ENCODE peak calls at places on chromosomes 12 and 14, in eight cellular contexts. I is CD4-positive, alpha-beta memory T cell; A is GM23248; G is keratinocyte; S is upper lobe of right lung; N is MM.1S; U is CD8-positive, alpha-beta memory T cell; Q is esophagus squamous epithelium. E is an unnamed sample. For H3K4me1 and H3K36me3, the result is how much of the 10 kb centered on the place peaks cover.

GRCh38 chr14:64035143-64035542 is 182.3 kb downstream of the SYNE2 start:
- DNase-seq in N (no peak), G (no peak), A (peak), I (no peak), U (no peak), S (no peak), Q (no peak), E (no peak)

GRCh38 chr12:98895086-98895651 is 250.1 kb downstream of the APAF1 start:
- DNase-seq in A (no peak), N (no peak), G (no peak), U (no peak), I (no peak), Q (no peak), S (no peak), E (no peak)

GRCh38 chr12:43336962-43337555 is 214.9 kb downstream of the ADAMTS20 start:
- DNase-seq in G (no peak), Q (no peak), I (no peak), A (peak), S (no peak), U (no peak), N (peak), E (no peak)

GRCh38 chr14:105409379-105409778 is 10.2 kb upstream of the MTA1 start:
- DNase-seq in N (no peak), U (no peak), Q (no peak), I (no peak), G (no peak), S (no peak), A (no peak), E (no peak)

GRCh38 chr12:112906712-112907414 is at the start of gene OAS1:
- DNase-seq in I (peak), G (no peak), N (peak), S (no peak), U (no peak), Q (no peak), A (peak), E (no peak)

GRCh38 chr14:22071001-22071400 is 397.4 kb upstream of the OR4E1 start:
- DNase-seq in G (no peak), U (no peak), N (peak), A (no peak), I (peak), Q (no peak), S (no peak), E (no peak)

GRCh38 chr12:98185606-98186005 is 329.8 kb upstream of the TMPO start:
- DNase-seq in S (no peak), A (no peak), N (no peak), Q (no peak), I (no peak), U (no peak), G (no peak), E (peak)

GRCh38 chr14:44959538-44959937 is 2.2 kb downstream of the KLHL28 start:
- DNase-seq in N (no peak), G (no peak), A (no peak), I (no peak), Q (no peak), U (no peak), S (no peak), E (no peak)

GRCh38 chr12:20099395-20099976 is 268.9 kb upstream of the PDE3A start:
- DNase-seq in A (no peak), S (no peak), U (no peak), Q (no peak), N (no peak), I (no peak), G (no peak), E (no peak)

GRCh38 chr12:92073123-92073522 is 72.5 kb downstream of the BTG1 start:
- DNase-seq in Q (no peak), I (no peak), N (no peak), U (no peak), A (no peak), S (no peak), G (no peak), E (no peak)

GRCh38 chr12:92074889-92075288 is 70.8 kb downstream of the BTG1 start:
- DNase-seq in Q (no peak), G (no peak), N (no peak), S (no peak), A (no peak), U (no peak), I (no peak), E (no peak)

GRCh38 chr12:92070054-92070863 is 75.4 kb downstream of the BTG1 start:
- DNase-seq in A (no peak), I (no peak), U (no peak), Q (no peak), G (no peak), S (no peak), N (no peak), E (no peak)

GRCh38 chr12:92068441-92068840 is 77.2 kb downstream of the BTG1 start:
- DNase-seq in Q (no peak), G (no peak), N (no peak), S (no peak), U (no peak), A (no peak), I (no peak), E (no peak)

DNA sequence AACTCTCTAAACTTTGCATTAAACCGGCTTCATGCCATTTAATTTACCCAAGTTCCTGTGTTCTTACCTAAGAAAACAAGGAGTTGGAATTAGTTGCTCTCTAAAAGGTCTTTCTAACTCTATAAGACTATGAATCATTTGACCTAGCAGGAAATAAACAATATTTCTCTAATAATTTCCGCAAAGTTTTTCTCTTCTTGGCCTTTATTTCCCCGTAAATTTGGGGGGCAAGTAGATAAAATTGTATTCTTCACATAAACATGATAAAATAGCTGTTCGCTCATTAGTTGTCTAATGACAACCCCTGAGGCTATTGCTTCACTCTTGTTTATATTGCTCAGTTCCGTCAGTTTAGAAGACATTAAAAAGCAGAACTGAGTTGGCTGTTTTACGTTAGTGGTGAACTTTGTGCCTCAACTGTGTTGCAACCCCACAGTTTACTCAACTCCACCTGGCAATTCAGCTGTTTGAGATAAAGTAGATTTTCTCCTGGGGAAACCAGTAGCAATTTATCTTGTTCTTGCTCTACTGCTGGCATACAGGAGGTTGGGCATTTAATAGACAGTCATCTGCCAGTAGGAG is 74.7 kb downstream of the BTG1 start:
- DNase-seq in Q (no peak), S (no peak), G (no peak), N (no peak), U (no peak), A (no peak), I (no peak), E (no peak)
- H3K4me1 ChIP-seq in Q (under half), S (under half), G (under half), N (under half), U (under half), A (under half), I (under half), E (under half)

GRCh38 chr14:55389330-55389729 is 22.3 kb downstream of the ATG14 start:
- DNase-seq in U (no peak), Q (no peak), N (no peak), I (no peak), G (no peak), S (no peak), A (peak), E (no peak)
- H3K27ac ChIP-seq in U (no peak), Q (no peak), N (no peak), I (no peak), G (no peak), S (no peak), A (peak), E (no peak)

GRCh38 chr12:56417739-56418138 is 31.5 kb downstream of the TIMELESS start:
- DNase-seq in I (no peak), N (no peak), Q (no peak), U (no peak), A (no peak), G (no peak), S (no peak), E (no peak)
- H3K36me3 ChIP-seq in I (under half), N (under half), Q (under half), U (under half), A (under half), G (under half), S (under half), E (under half)

GRCh38 chr12:62214847-62215246 is 45.4 kb upstream of the USP15 start:
- DNase-seq in A (no peak), N (no peak), I (no peak), Q (no peak), G (no peak), U (no peak), S (no peak), E (no peak)
- H3K4me1 ChIP-seq in A (under half), N (under half), I (under half), Q (under half), G (under half), U (under half), S (under half), E (under half)

GRCh38 chr12:116169071-116169470 is 108.4 kb downstream of the MED13L start:
- DNase-seq in G (no peak), Q (no peak), N (no peak), A (no peak), I (no peak), S (no peak), U (no peak), E (no peak)

GRCh38 chr12:116171549-116171948 is 105.9 kb downstream of the MED13L start:
- DNase-seq in S (no peak), Q (no peak), A (peak), I (no peak), G (no peak), U (no peak), N (no peak), E (no peak)

GRCh38 chr12:116174904-116175303 is 102.6 kb downstream of the MED13L start:
- DNase-seq in I (no peak), S (no peak), Q (no peak), N (no peak), U (no peak), A (no peak), G (no peak), E (no peak)

GRCh38 chr12:116177017-116177416 is 100.5 kb downstream of the MED13L start:
- DNase-seq in Q (no peak), U (no peak), I (no peak), G (no peak), S (no peak), N (no peak), A (no peak), E (no peak)

DNA sequence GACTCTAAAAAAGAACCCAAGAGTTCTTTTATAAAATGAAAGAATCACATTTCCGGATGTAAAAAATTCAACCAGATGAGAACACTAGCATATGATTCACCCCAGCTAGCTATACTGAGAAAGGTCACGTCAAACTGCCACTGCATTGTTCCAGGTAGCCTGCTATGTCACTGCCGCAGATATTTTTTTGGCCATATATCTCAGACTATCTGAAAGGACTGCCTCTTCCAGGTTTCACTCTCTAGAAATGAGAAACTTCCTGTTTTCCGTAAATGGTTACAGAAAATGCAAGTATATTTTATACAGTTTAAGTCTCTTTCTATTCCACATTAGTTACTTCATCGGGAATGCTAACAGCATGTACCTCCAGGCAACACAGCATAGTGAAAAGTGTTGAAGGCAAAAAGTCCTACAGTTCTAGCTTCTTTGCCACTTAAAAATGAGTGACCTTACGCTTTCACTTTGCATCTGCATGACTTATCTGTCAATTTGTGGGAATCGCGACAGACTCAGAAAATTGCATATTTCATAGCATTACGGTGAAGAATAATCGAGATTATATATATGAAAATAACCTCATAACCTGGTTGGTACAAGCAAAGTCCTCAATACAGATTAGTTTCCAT is 105.2 kb downstream of the MED13L start:
- DNase-seq in Q (no peak), I (no peak), G (no peak), U (no peak), A (peak), S (no peak), N (peak), E (no peak)
- H3K27ac ChIP-seq in Q (peak), I (peak), G (no peak), U (peak), A (no peak), S (no peak), N (peak), E (no peak)

DNA sequence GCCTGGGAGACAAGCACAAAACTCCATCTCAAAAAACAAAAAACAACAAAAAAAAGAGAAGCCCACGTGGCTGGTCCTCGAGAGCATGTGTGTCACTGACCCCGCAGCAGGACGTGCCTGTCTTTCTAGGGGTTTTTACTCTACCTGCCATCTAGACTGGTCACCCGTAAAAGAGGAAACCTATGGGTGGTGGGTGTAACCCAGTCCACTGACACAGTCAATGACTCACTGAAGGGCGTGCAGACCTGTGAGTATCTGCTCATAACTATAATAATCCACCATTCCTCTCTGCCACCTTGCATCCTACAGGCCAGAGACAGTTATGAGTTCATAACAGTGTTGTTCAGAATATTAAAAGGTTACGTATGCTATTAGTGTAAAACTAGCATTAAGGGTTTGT is 4.6 kb downstream of the GOLGA3 start:
- DNase-seq in G (no peak), A (peak), U (no peak), I (no peak), Q (no peak), S (no peak), N (no peak), E (no peak)
- H3K36me3 ChIP-seq in G (under half), A (under half), U (under half), I (under half), Q (under half), S (half or more), N (under half), E (half or more)

DNA sequence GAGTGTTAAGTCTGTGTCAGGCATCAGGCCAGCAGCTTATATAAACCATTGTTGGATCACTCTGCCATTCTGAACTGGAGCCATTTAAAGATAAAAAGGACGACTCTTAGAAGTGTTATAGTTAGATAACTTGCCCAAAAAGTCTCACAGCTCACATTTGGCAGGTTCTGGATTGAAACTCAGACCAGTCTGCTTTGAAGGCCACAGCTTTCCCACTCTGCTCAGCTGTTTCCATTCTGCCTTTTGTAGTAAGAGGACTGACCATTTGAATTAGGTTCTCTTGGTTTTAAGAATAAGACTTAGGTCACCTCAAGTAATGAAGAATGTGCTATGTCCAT is 197.3 kb upstream of the AMIGO2 start:
- DNase-seq in U (no peak), A (no peak), Q (no peak), G (no peak), I (no peak), N (no peak), S (no peak), E (no peak)
- H3K4me1 ChIP-seq in U (half or more), A (half or more), Q (under half), G (half or more), I (under half), N (under half), S (under half), E (under half)